ENCODE peak calls at places on chromosomes 3 and 15, in seven cellular contexts. T is cardiac muscle cell, G is choroid plexus epithelial cell, O is fibroblast of mammary gland, K is D341Med, E is breast epithelium, U is ureter. D is an unnamed sample.

GRCh38 chr3:184584001-184584891 is 22.7 kb downstream of the EPHB3 start:
- DNase-seq in T (peak), G (no peak), O (no peak), K (no peak), E (no peak), U (no peak), D (no peak)

GRCh38 chr3:50913279-50913678 is 238.6 kb downstream of the DOCK3 start:
- DNase-seq in T (peak), G (no peak), O (no peak), K (no peak), E (no peak), U (no peak), D (no peak)

GRCh38 chr3:141020139-141020940 is 30.8 kb upstream of the SPSB4 start:
- DNase-seq in T (no peak), G (peak), O (peak), K (no peak), E (no peak), U (no peak), D (no peak)

GRCh38 chr3:174438501-174439156 is 420.5 kb upstream of the NAALADL2 start:
- DNase-seq in T (no peak), G (peak), O (peak), K (no peak), E (no peak), U (no peak), D (no peak)

GRCh38 chr3:31423522-31423921 is 109.2 kb upstream of the STT3B start:
- DNase-seq in T (peak), G (peak), O (peak), K (no peak), E (no peak), U (no peak), D (no peak)

GRCh38 chr3:133040696-133041523 is 2.7 kb downstream of the TMEM108 start:
- DNase-seq in T (peak), G (peak), O (peak), K (peak), E (peak), U (peak), D (peak)

GRCh38 chr3:42735021-42735420 is 32.4 kb upstream of the HHATL start:
- DNase-seq in T (no peak), G (no peak), O (no peak), K (peak), E (no peak), U (no peak), D (no peak)

GRCh38 chr3:14517601-14518431 is 22.3 kb downstream of the GRIP2 start:
- DNase-seq in T (no peak), G (no peak), O (no peak), K (no peak), E (peak), U (no peak), D (no peak)

GRCh38 chr3:157290761-157291160 is 130.8 kb upstream of the CCNL1 start:
- DNase-seq in T (no peak), G (peak), O (peak), K (no peak), E (no peak), U (no peak), D (no peak)

GRCh38 chr3:39101022-39101689 is 6.3 kb downstream of the GORASP1 start:
- DNase-seq in T (peak), G (peak), O (peak), K (peak), E (no peak), U (peak), D (no peak)

GRCh38 chr3:158058775-158059174 is 47.4 kb downstream of the SHOX2 start:
- DNase-seq in T (no peak), G (no peak), O (no peak), K (no peak), E (no peak), U (no peak), D (no peak)

GRCh38 chr3:89212614-89213013 is 105.2 kb downstream of the EPHA3 start:
- DNase-seq in T (no peak), G (peak), O (no peak), K (no peak), E (no peak), U (no peak), D (no peak)

GRCh38 chr15:42483677-42484076 is 7.3 kb downstream of the ZNF106 start:
- DNase-seq in T (no peak), G (peak), O (no peak), K (no peak), E (no peak), U (no peak), D (no peak)

GRCh38 chr3:40079203-40079844 is 230.2 kb upstream of the EIF1B start:
- DNase-seq in T (no peak), G (peak), O (peak), K (no peak), E (no peak), U (no peak), D (no peak)

GRCh38 chr3:17398959-17399551 is 343.4 kb downstream of the TBC1D5 start:
- DNase-seq in T (no peak), G (no peak), O (no peak), K (no peak), E (no peak), U (no peak), D (no peak)

GRCh38 chr3:32222950-32223349 is 15.5 kb upstream of the CMTM8 start:
- DNase-seq in T (no peak), G (no peak), O (no peak), K (no peak), E (no peak), U (no peak), D (no peak)

GRCh38 chr15:91967935-91968605 is 114.6 kb downstream of the SLCO3A1 start:
- DNase-seq in T (no peak), G (no peak), O (peak), K (no peak), E (no peak), U (no peak), D (no peak)

GRCh38 chr3:72571052-72571451 is 277.2 kb downstream of the SHQ1 start:
- DNase-seq in T (no peak), G (no peak), O (no peak), K (no peak), E (no peak), U (no peak), D (no peak)

GRCh38 chr3:148307443-148307843 is 390.3 kb upstream of the AGTR1 start:
- DNase-seq in T (no peak), G (no peak), O (no peak), K (no peak), E (no peak), U (no peak), D (no peak)

GRCh38 chr3:54857343-54857742 is 70.5 kb downstream of the LRTM1 start:
- DNase-seq in T (no peak), G (no peak), O (no peak), K (no peak), E (no peak), U (no peak), D (no peak)

GRCh38 chr3:121979246-121979645 is 42.8 kb downstream of the ILDR1 start:
- DNase-seq in T (no peak), G (no peak), O (no peak), K (no peak), E (no peak), U (no peak), D (no peak)

GRCh38 chr15:48144889-48145288 is 24.1 kb downstream of the SLC24A5 start:
- DNase-seq in T (no peak), G (peak), O (no peak), K (no peak), E (no peak), U (no peak), D (no peak)

GRCh38 chr3:150251654-150252053 is 156.4 kb upstream of the TSC22D2 start:
- DNase-seq in T (no peak), G (peak), O (peak), K (no peak), E (no peak), U (no peak), D (no peak)

GRCh38 chr15:81887913-81888312 is 157.9 kb downstream of the MEX3B start:
- DNase-seq in T (no peak), G (peak), O (peak), K (no peak), E (no peak), U (no peak), D (no peak)

GRCh38 chr3:25483456-25483855 is 55.4 kb downstream of the RARB start:
- DNase-seq in T (no peak), G (peak), O (no peak), K (no peak), E (no peak), U (no peak), D (no peak)

GRCh38 chr3:143427626-143428025 is 308.1 kb downstream of the CHST2 start:
- DNase-seq in T (no peak), G (peak), O (no peak), K (no peak), E (no peak), U (no peak), D (no peak)

D was measured in lung.